ENCODE peak calls at places on chromosomes 12 and 14, in ten cellular contexts. L is Peyer's patch, H is lower lobe of right lung, W is fibroblast of lung, T is cardiac muscle cell, S is endodermal cell, Z is PC-3, M is GM23338, A is thoracic aorta, E is kidney. P is an unnamed sample. For H3K36me3 and H3K4me1, the result is how much of the 10 kb centered on the place peaks cover.

GRCh38 chr12:68612245-68612644 is 1.5 kb downstream of the RAP1B start:
- DNase-seq in M (no peak), T (no peak), A (no peak), E (no peak), S (no peak), Z (peak), H (no peak), W (peak), L (no peak), P (no peak)

GRCh38 chr14:23141706-23142467 is 22.8 kb upstream of the CEBPE start:
- DNase-seq in T (no peak), H (peak), E (no peak), S (no peak), M (no peak), W (peak), L (no peak), Z (peak), A (peak), P (no peak)

GRCh38 chr14:72075649-72076334 is 143.6 kb downstream of the RGS6 start:
- DNase-seq in T (no peak), Z (no peak), E (no peak), A (no peak), S (peak), L (no peak), H (no peak), M (peak), W (no peak), P (no peak)

GRCh38 chr12:67661311-67662011 is 12.9 kb downstream of the DYRK2 start:
- DNase-seq in S (no peak), E (no peak), W (peak), Z (peak), T (no peak), L (no peak), H (no peak), A (no peak), M (no peak), P (no peak)

GRCh38 chr14:32985881-32986280 is 47.2 kb downstream of the NPAS3 start:
- DNase-seq in T (no peak), Z (no peak), H (no peak), A (no peak), S (no peak), L (no peak), E (no peak), W (peak), M (no peak), P (no peak)

GRCh38 chr12:51675062-51675803 is 84.2 kb downstream of the SCN8A start:
- DNase-seq in T (no peak), Z (no peak), H (no peak), W (no peak), M (no peak), S (no peak), L (no peak), E (no peak), A (no peak), P (no peak)

GRCh38 chr14:58740584-58740983 is 102.8 kb downstream of the DACT1 start:
- DNase-seq in L (no peak), A (no peak), H (no peak), Z (no peak), M (no peak), S (no peak), W (no peak), T (no peak), E (no peak), P (no peak)

GRCh38 chr14:52266179-52266578 is 1.3 kb upstream of the PTGDR start:
- DNase-seq in E (no peak), T (no peak), L (no peak), H (no peak), S (no peak), W (peak), Z (no peak), M (no peak), A (peak), P (no peak)

GRCh38 chr14:98210045-98210678 is 1061.8 kb downstream of the BCL11B start:
- DNase-seq in E (peak), L (peak), Z (no peak), S (peak), M (no peak), T (no peak), A (no peak), W (no peak), H (no peak), P (no peak)

GRCh38 chr14:34043627-34044372 is 92.9 kb upstream of the EGLN3 start:
- DNase-seq in T (no peak), W (peak), S (peak), L (no peak), M (peak), A (no peak), Z (peak), H (no peak), E (no peak), P (no peak)

GRCh38 chr14:61588419-61588901 is 106.9 kb upstream of the HIF1A start:
- DNase-seq in Z (no peak), M (no peak), A (no peak), T (no peak), E (no peak), H (no peak), W (peak), S (no peak), L (no peak), P (no peak)
- H3K27ac ChIP-seq in Z (no peak), M (no peak), A (peak), T (no peak), E (peak), H (no peak), W (no peak), S (no peak), L (no peak), P (no peak)

GRCh38 chr12:121345151-121345810 is 6.9 kb downstream of the ANAPC5 start:
- DNase-seq in T (no peak), W (no peak), A (no peak), L (no peak), E (no peak), S (no peak), M (no peak), H (no peak), Z (no peak), P (no peak)

GRCh38 chr12:121346747-121347146 is 5.5 kb downstream of the ANAPC5 start:
- DNase-seq in T (no peak), H (no peak), W (no peak), Z (no peak), A (no peak), L (no peak), S (no peak), E (no peak), M (no peak), P (no peak)

GRCh38 chr12:121344506-121344905 is 7.7 kb downstream of the ANAPC5 start:
- DNase-seq in T (no peak), Z (no peak), H (no peak), S (no peak), W (no peak), E (no peak), A (no peak), L (no peak), M (no peak), P (no peak)
- H3K36me3 ChIP-seq in T (under half), Z (half or more), H (half or more), S (half or more), W (under half), E (half or more), A (under half), L (under half), M (under half), P (under half)

DNA sequence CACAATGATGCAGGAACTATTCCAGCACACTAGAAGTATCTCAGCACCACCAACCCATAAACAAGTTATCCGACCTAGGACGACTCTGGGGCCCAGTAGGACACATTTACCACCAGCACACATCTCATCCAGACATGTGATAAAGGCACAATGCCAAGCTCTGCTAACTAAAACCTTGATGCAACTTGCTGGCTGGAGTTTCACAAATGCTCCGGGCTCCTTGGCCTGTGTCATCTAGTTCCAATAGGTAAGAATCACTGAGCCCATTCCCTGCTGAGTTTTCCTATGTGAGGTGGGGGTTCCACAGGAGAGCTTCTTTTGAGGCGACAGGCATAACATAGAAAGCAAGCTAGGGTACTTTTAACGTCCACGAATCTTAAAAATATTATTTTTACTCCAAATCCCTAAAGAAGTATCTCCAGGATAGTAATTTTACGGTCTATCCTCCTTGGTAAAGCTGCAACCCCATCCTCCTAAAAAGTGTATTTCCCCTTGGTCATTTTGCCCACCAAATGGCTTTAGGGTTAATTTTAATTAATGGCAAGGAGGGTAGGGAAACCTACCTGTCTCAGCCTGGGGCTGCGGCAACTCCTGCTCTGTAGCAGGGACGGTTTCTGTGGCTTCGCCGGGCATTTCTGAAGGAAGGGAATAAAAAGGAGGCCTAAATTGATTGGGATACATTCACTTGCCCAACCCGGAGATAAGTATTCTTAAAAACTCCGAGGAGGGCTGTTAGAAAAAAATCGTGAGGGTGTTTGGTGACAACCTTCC is 1.0 kb downstream of the NACA start:
- DNase-seq in H (no peak), L (peak), M (peak), W (peak), T (peak), Z (peak), S (peak), A (peak), E (no peak), P (no peak)
- H3K4me1 ChIP-seq in H (half or more), L (under half), M (under half), W (under half), T (under half), Z (under half), S (under half), A (under half), E (under half), P (half or more)

GRCh38 chr12:106074706-106075392 is 63.9 kb downstream of the NUAK1 start:
- DNase-seq in T (peak), H (no peak), W (peak), M (no peak), E (no peak), A (no peak), Z (no peak), L (no peak), S (peak), P (peak)
- H3K27ac ChIP-seq in T (peak), H (peak), W (no peak), M (no peak), E (no peak), A (peak), Z (no peak), L (no peak), S (peak), P (peak)

P was measured in vagina.